ENCODE peak calls at places on chromosomes 1 and 21, in seven cellular contexts. One of them, this sample, is unnamed.

GRCh38 chr1:235105051-235106043 is 23.3 kb downstream of the TOMM20 start:
- DNase-seq in HepG2: no peak
- DNase-seq in H1: peak
- DNase-seq in HCT116: no peak
- DNase-seq in SK-N-SH: no peak
- DNase-seq in K562: no peak
- DNase-seq in GM12878: peak
- DNase-seq in this sample: no peak

GRCh38 chr1:91622586-91622985 is 121.9 kb downstream of the CDC7 start:
- DNase-seq in GM12878: no peak
- DNase-seq in SK-N-SH: no peak
- DNase-seq in HepG2: no peak
- DNase-seq in K562: no peak
- DNase-seq in H1: no peak
- DNase-seq in HCT116: no peak
- DNase-seq in this sample: no peak

GRCh38 chr1:153679337-153680119 is 1.0 kb downstream of the NPR1 start:
- DNase-seq in HCT116: no peak
- DNase-seq in SK-N-SH: peak
- DNase-seq in H1: peak
- DNase-seq in HepG2: no peak
- DNase-seq in K562: no peak
- DNase-seq in GM12878: no peak
- DNase-seq in this sample: no peak

GRCh38 chr1:185969028-185969427 is 234.8 kb downstream of the HMCN1 start:
- DNase-seq in GM12878: no peak
- DNase-seq in HCT116: no peak
- DNase-seq in SK-N-SH: no peak
- DNase-seq in H1: no peak
- DNase-seq in HepG2: no peak
- DNase-seq in K562: no peak
- DNase-seq in this sample: no peak

GRCh38 chr1:162141273-162142023 is 72.0 kb downstream of the NOS1AP start:
- DNase-seq in GM12878: no peak
- DNase-seq in H1: no peak
- DNase-seq in SK-N-SH: no peak
- DNase-seq in K562: no peak
- DNase-seq in HCT116: no peak
- DNase-seq in HepG2: peak
- DNase-seq in this sample: no peak

GRCh38 chr1:180793451-180793850 is 119.2 kb upstream of the KIAA1614 start:
- DNase-seq in SK-N-SH: no peak
- DNase-seq in H1: no peak
- DNase-seq in GM12878: no peak
- DNase-seq in K562: no peak
- DNase-seq in HCT116: no peak
- DNase-seq in HepG2: no peak
- DNase-seq in this sample: no peak

GRCh38 chr1:218164930-218165686 is 120.0 kb upstream of the RRP15 start:
- DNase-seq in GM12878: no peak
- DNase-seq in K562: no peak
- DNase-seq in HepG2: no peak
- DNase-seq in SK-N-SH: peak
- DNase-seq in H1: peak
- DNase-seq in HCT116: no peak
- DNase-seq in this sample: peak

GRCh38 chr1:235671992-235672391 is 22.4 kb upstream of the GNG4 start:
- DNase-seq in HCT116: no peak
- DNase-seq in HepG2: no peak
- DNase-seq in K562: no peak
- DNase-seq in GM12878: no peak
- DNase-seq in H1: no peak
- DNase-seq in SK-N-SH: no peak
- DNase-seq in this sample: no peak

GRCh38 chr1:220294754-220295419 is 22.6 kb upstream of the RAB3GAP2 start:
- DNase-seq in SK-N-SH: no peak
- DNase-seq in H1: no peak
- DNase-seq in GM12878: no peak
- DNase-seq in HCT116: no peak
- DNase-seq in HepG2: no peak
- DNase-seq in K562: no peak
- DNase-seq in this sample: no peak

GRCh38 chr1:205285391-205286101 is 36.0 kb downstream of the NUAK2 start:
- DNase-seq in GM12878: peak
- DNase-seq in H1: no peak
- DNase-seq in HCT116: no peak
- DNase-seq in SK-N-SH: no peak
- DNase-seq in HepG2: no peak
- DNase-seq in K562: no peak
- DNase-seq in this sample: no peak

GRCh38 chr1:63245186-63245585 is 77.2 kb upstream of the FOXD3 start:
- DNase-seq in H1: no peak
- DNase-seq in GM12878: no peak
- DNase-seq in HCT116: no peak
- DNase-seq in SK-N-SH: no peak
- DNase-seq in HepG2: no peak
- DNase-seq in K562: no peak
- DNase-seq in this sample: no peak
- TF ChIP-seq JUND in H1: no peak
- TF ChIP-seq JUND in GM12878: no peak
- TF ChIP-seq JUND in HCT116: no peak
- TF ChIP-seq JUND in SK-N-SH: no peak
- TF ChIP-seq JUND in HepG2: no peak
- TF ChIP-seq JUND in K562: no peak
- TF ChIP-seq JUND in this sample: no peak

DNA sequence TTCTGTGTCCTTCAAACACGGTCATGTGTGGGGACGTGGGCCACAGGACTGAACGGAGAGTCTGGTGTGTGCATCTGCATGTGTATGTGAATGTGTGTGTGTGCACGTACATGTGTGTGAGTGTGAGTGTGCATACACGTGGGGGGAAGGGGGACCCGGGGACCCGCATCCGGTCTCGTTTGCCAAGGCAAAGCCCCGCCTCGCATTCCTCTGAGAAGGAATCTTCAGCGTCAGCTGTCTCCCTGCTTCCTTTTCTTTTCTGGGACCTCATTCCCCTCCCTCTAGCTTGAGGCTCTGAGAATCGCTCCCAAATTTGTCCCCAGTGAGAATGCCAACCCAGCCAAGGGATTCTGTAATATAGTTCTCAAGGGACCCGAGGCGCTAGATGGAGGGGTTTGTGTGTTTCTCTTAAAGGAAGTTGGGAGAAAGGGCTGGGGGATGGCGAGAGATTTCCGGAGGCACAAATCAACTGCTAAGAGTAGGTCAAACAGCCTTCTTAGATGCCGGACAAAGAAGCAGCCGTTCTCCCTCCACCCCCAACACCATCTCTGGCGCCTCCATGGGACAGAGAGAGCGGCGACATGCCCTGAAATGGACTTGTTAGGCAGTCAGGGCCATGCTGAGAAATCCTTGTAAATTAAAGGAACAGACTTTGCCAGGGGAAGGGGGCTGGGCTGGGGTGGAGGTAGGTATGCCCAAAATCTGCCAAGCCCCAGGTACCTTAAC is 6.6 kb downstream of the IFFO2 start:
- DNase-seq in H1: no peak
- DNase-seq in K562: no peak
- DNase-seq in HCT116: no peak
- DNase-seq in HepG2: peak
- DNase-seq in SK-N-SH: no peak
- DNase-seq in GM12878: no peak
- DNase-seq in this sample: no peak
- TF ChIP-seq JUND in H1: no peak
- TF ChIP-seq JUND in K562: no peak
- TF ChIP-seq JUND in HCT116: no peak
- TF ChIP-seq JUND in HepG2: peak
- TF ChIP-seq JUND in SK-N-SH: no peak
- TF ChIP-seq JUND in GM12878: no peak
- TF ChIP-seq JUND in this sample: no peak

GRCh38 chr21:21084179-21084578 is 86.0 kb downstream of the NCAM2 start:
- DNase-seq in HepG2: no peak
- DNase-seq in HCT116: no peak
- DNase-seq in SK-N-SH: no peak
- DNase-seq in K562: no peak
- DNase-seq in H1: no peak
- DNase-seq in GM12878: no peak
- DNase-seq in this sample: no peak

GRCh38 chr21:21085206-21085605 is 87.0 kb downstream of the NCAM2 start:
- DNase-seq in HCT116: no peak
- DNase-seq in K562: no peak
- DNase-seq in GM12878: no peak
- DNase-seq in H1: no peak
- DNase-seq in HepG2: no peak
- DNase-seq in SK-N-SH: no peak
- DNase-seq in this sample: no peak
- TF ChIP-seq JUND in HCT116: no peak
- TF ChIP-seq JUND in K562: no peak
- TF ChIP-seq JUND in GM12878: no peak
- TF ChIP-seq JUND in H1: no peak
- TF ChIP-seq JUND in HepG2: no peak
- TF ChIP-seq JUND in SK-N-SH: no peak
- TF ChIP-seq JUND in this sample: no peak

GRCh38 chr1:214420341-214420740 is 131.1 kb downstream of the PTPN14 start:
- DNase-seq in HCT116: no peak
- DNase-seq in H1: no peak
- DNase-seq in SK-N-SH: no peak
- DNase-seq in K562: no peak
- DNase-seq in GM12878: no peak
- DNase-seq in HepG2: no peak
- DNase-seq in this sample: no peak

GRCh38 chr1:214417545-214418210 is 133.7 kb downstream of the PTPN14 start:
- DNase-seq in SK-N-SH: no peak
- DNase-seq in K562: no peak
- DNase-seq in GM12878: no peak
- DNase-seq in HepG2: no peak
- DNase-seq in H1: no peak
- DNase-seq in HCT116: no peak
- DNase-seq in this sample: no peak

GRCh38 chr1:214416417-214417212 is 134.8 kb downstream of the PTPN14 start:
- DNase-seq in HCT116: no peak
- DNase-seq in K562: no peak
- DNase-seq in HepG2: no peak
- DNase-seq in GM12878: no peak
- DNase-seq in SK-N-SH: no peak
- DNase-seq in H1: no peak
- DNase-seq in this sample: no peak

GRCh38 chr1:214419650-214420049 is 131.8 kb downstream of the PTPN14 start:
- DNase-seq in GM12878: no peak
- DNase-seq in HCT116: no peak
- DNase-seq in SK-N-SH: no peak
- DNase-seq in HepG2: no peak
- DNase-seq in K562: no peak
- DNase-seq in H1: no peak
- DNase-seq in this sample: no peak

DNA sequence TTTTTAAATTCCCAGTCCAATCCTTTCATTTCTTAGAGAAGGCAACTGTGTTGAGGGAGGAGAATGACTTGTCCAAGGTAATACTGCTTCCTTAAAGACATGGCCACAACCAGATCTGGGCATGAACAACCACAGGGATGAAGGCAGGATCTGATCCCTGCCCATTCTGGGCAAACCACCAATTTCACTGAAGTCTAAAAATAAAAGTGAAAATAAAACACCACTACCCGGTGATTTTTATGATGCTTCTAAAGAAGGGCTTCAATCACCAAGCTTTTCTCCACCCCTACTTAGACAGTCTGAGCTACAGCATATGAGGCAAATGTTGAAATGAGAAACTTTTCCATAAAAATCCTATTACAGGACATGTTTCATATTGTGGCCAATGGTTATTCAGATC is 133.0 kb downstream of the PTPN14 start:
- DNase-seq in GM12878: no peak
- DNase-seq in H1: no peak
- DNase-seq in SK-N-SH: no peak
- DNase-seq in HCT116: no peak
- DNase-seq in HepG2: no peak
- DNase-seq in K562: no peak
- DNase-seq in this sample: no peak
- TF ChIP-seq JUND in GM12878: no peak
- TF ChIP-seq JUND in H1: no peak
- TF ChIP-seq JUND in SK-N-SH: no peak
- TF ChIP-seq JUND in HCT116: no peak
- TF ChIP-seq JUND in HepG2: no peak
- TF ChIP-seq JUND in K562: no peak
- TF ChIP-seq JUND in this sample: no peak

DNA sequence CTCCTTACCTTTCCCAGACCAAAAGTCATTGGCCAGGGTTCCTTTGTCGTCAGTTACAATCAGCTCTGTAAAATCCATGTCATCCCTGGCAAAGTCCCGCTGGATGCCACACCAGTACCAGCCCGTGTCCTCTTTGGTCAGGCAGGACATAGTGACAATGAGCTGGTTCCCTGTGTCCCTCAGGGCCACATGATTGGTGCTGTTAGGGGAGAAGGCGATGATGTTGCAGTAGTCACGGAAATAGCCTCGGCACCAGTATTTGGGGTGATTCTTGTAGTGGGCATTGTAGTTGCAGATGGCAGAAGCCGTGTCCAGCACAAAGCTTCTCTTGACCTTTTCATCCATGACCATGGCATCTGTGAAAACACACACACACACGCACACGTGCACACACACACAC is 14.8 kb downstream of the ADORA3 start:
- DNase-seq in HepG2: no peak
- DNase-seq in GM12878: no peak
- DNase-seq in H1: no peak
- DNase-seq in SK-N-SH: no peak
- DNase-seq in HCT116: no peak
- DNase-seq in K562: no peak
- DNase-seq in this sample: no peak
- TF ChIP-seq JUND in HepG2: no peak
- TF ChIP-seq JUND in GM12878: no peak
- TF ChIP-seq JUND in H1: no peak
- TF ChIP-seq JUND in SK-N-SH: no peak
- TF ChIP-seq JUND in HCT116: no peak
- TF ChIP-seq JUND in K562: no peak
- TF ChIP-seq JUND in this sample: no peak

DNA sequence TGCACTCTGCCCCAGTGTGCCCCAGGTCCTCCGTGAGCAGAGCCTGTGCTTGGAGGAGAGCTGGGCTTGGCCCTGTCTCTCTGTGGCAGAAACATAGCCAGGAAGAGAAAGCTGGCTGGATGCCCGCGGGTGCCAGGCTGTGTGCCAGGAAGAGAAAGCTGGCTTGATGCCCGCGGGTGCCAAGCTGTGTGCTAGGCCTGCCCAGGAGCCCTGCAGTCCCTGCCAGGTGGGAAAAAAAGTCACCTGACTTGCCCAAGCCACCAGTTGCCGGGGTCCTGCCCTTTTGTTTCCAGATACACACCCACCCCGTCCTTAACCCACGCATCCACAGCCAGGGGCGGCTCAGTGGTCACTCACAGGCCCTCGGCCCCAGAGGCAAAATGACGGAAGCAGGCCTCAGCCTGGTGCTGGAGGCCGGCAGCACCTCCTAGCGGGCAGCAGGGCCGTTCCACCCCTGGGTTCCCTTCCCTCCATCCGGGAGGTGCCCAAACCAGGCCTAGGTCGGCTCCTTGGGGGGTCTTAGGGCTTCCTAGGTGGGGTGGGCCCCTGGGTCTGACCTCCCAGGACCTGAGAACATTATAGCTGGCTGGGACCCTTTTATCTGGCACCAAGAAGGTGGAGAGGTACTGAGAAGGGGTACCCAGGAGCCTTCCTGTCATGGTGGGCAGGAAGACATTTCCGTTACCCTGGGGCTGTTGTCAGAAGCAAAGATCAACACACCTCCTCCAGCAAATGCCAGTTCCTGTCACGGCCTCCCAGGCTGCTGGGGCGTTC is 9.1 kb downstream of the ITGB2 start:
- DNase-seq in SK-N-SH: peak
- DNase-seq in K562: peak
- DNase-seq in GM12878: no peak
- DNase-seq in H1: no peak
- DNase-seq in HepG2: peak
- DNase-seq in HCT116: no peak
- DNase-seq in this sample: peak
- TF ChIP-seq JUND in SK-N-SH: no peak
- TF ChIP-seq JUND in K562: no peak
- TF ChIP-seq JUND in GM12878: no peak
- TF ChIP-seq JUND in H1: no peak
- TF ChIP-seq JUND in HepG2: peak
- TF ChIP-seq JUND in HCT116: no peak
- TF ChIP-seq JUND in this sample: no peak

This sample was measured in T47D.